ENCODE peak calls at places on chromosomes 7 and 10, in eight cellular contexts. W is CD8-positive, alpha-beta T cell; S is A549; M is colonic mucosa; T is PC-9; V is cardiac muscle cell; Y is body of pancreas; U is breast epithelium. X is an unnamed sample.

GRCh38 chr7:36188266-36188665 is 35.2 kb downstream of the EEPD1 start:
- DNase-seq in M (no peak), T (no peak), U (no peak), W (no peak), V (no peak), Y (no peak), S (no peak), X (no peak)

GRCh38 chr7:151808296-151809155 is 68.4 kb downstream of the PRKAG2 start:
- DNase-seq in Y (no peak), V (no peak), U (no peak), T (peak; percentile 76), M (no peak), S (peak; percentile 76), W (no peak), X (no peak)

GRCh38 chr7:81470084-81470723 is 299.6 kb downstream of the HGF start:
- DNase-seq in T (peak; percentile 50), S (peak; percentile 90), M (peak; percentile 81), W (no peak), V (peak; percentile 87), Y (peak; percentile 80), U (peak; percentile 63), X (no peak)

GRCh38 chr10:52644678-52645434 is 127.7 kb downstream of the MBL2 start:
- DNase-seq in Y (peak; percentile 34), V (peak; percentile 75), W (no peak), S (peak; percentile 54), U (no peak), T (no peak), M (peak; percentile 55), X (no peak)

GRCh38 chr7:112071856-112072255 is 134.3 kb downstream of the DOCK4 start:
- DNase-seq in Y (no peak), S (no peak), T (no peak), M (no peak), U (no peak), V (no peak), W (no peak), X (no peak)

GRCh38 chr7:53993205-53993604 is 549.0 kb upstream of the VSTM2A start:
- DNase-seq in U (no peak), V (no peak), T (no peak), S (no peak), W (no peak), Y (no peak), M (no peak), X (no peak)

GRCh38 chr10:21720090-21720489 is 186.1 kb downstream of the MLLT10 start:
- DNase-seq in Y (no peak), M (no peak), W (no peak), T (no peak), U (no peak), V (no peak), S (no peak), X (no peak)

GRCh38 chr10:75207079-75207867 is 3.3 kb upstream of the VDAC2 start:
- DNase-seq in W (no peak), T (no peak), U (no peak), S (no peak), Y (no peak), M (no peak), V (no peak), X (no peak)

GRCh38 chr7:151453326-151453791 is 13.4 kb upstream of the CRYGN start:
- DNase-seq in U (no peak), W (no peak), V (no peak), M (no peak), T (no peak), Y (no peak), S (no peak), X (no peak)

GRCh38 chr10:74502963-74503608 is 323.3 kb upstream of the KAT6B start:
- DNase-seq in W (no peak), U (no peak), Y (no peak), S (no peak), V (peak; percentile 68), M (no peak), T (peak; percentile 74), X (no peak)

GRCh38 chr10:26391701-26392695 is 46.1 kb upstream of the APBB1IP start:
- DNase-seq in W (no peak), V (no peak), U (no peak), T (no peak), Y (no peak), M (no peak), S (no peak), X (no peak)

GRCh38 chr7:72465521-72465920 is 53.4 kb upstream of the CALN1 start:
- DNase-seq in Y (no peak), U (no peak), M (no peak), S (no peak), T (no peak), V (no peak), W (no peak), X (no peak)

GRCh38 chr7:17302575-17303142 is 4.2 kb downstream of the AHR start:
- DNase-seq in V (peak; percentile 47), T (no peak), Y (no peak), W (no peak), S (no peak), U (no peak), M (no peak), X (no peak)

GRCh38 chr7:32047801-32048200 is 22.4 kb downstream of the PDE1C start:
- DNase-seq in W (no peak), U (no peak), Y (no peak), V (no peak), M (no peak), T (peak; percentile 5), S (peak; percentile 84), X (no peak)

GRCh38 chr10:75202321-75203096 is 8.1 kb upstream of the VDAC2 start:
- DNase-seq in U (no peak), T (no peak), S (peak; percentile 81), W (no peak), Y (no peak), M (peak; percentile 66), V (peak; percentile 77), X (peak; percentile 61)

GRCh38 chr10:96235326-96236089 is 35.9 kb downstream of the BLNK start:
- DNase-seq in S (no peak), W (no peak), T (no peak), V (no peak), M (no peak), U (no peak), Y (peak; percentile 5), X (no peak)

GRCh38 chr7:155269766-155270585 is 27.7 kb upstream of the INSIG1 start:
- DNase-seq in Y (no peak), T (peak; percentile 94), M (no peak), V (no peak), W (no peak), S (peak; percentile 61), U (no peak), X (no peak)

GRCh38 chr7:7681191-7681935 is 37.0 kb downstream of the RPA3 start:
- DNase-seq in Y (peak; percentile 74), W (peak; percentile 13), S (peak; percentile 58), U (no peak), M (peak; percentile 69), V (peak; percentile 75), T (peak; percentile 82), X (peak; percentile 61)

GRCh38 chr7:129853661-129854268 is 99.0 kb downstream of the UBE2H start:
- DNase-seq in M (no peak), W (no peak), U (no peak), Y (peak; percentile 43), S (peak; percentile 27), T (peak; percentile 93), V (peak; percentile 72), X (no peak)

GRCh38 chr7:135672560-135673359 is 10.4 kb downstream of the STMP1 start:
- DNase-seq in U (no peak), Y (peak; percentile 21), V (peak; percentile 85), W (no peak), M (peak; percentile 32), S (peak; percentile 61), T (no peak), X (no peak)

GRCh38 chr10:91700788-91701444 is 68.0 kb upstream of the PPP1R3C start:
- DNase-seq in S (peak; percentile 7), M (no peak), V (peak; percentile 48), U (no peak), W (no peak), Y (no peak), T (no peak), X (no peak)

GRCh38 chr7:155984609-155985405 is 172.5 kb upstream of the SHH start:
- DNase-seq in T (no peak), V (no peak), S (no peak), Y (no peak), U (peak; percentile 20), M (no peak), W (no peak), X (no peak)

GRCh38 chr10:109663122-109663521 is 260.2 kb downstream of the XPNPEP1 start:
- DNase-seq in V (no peak), W (no peak), M (no peak), S (no peak), Y (no peak), U (no peak), T (no peak), X (no peak)
- H3K4me3 ChIP-seq in V (no peak overlapping the region), W (no peak overlapping the region), M (no peak overlapping the region), S (no peak overlapping the region), Y (no peak overlapping the region), U (no peak overlapping the region), T (no peak overlapping the region), X (no peak overlapping the region)

GRCh38 chr7:102464577-102465280 is at the start of the genes ALKBH4 and LRWD1:
- DNase-seq in U (peak; percentile 91), Y (peak; percentile 96), S (peak; percentile 89), V (peak; percentile 93), M (peak; percentile 94), T (peak; percentile 69), W (peak; percentile 92), X (peak; percentile 59)
- TF ChIP-seq CTCF in U (no peak), Y (peak; percentile 17), S (no peak), V (peak; percentile 14), M (no peak), T (no peak), W (no peak), X (peak; percentile 26)

GRCh38 chr10:118161434-118161833 is 114.7 kb upstream of the RAB11FIP2 start:
- DNase-seq in U (no peak), S (no peak), T (no peak), Y (no peak), M (no peak), W (no peak), V (no peak), X (no peak)
- H3K4me3 ChIP-seq in U (no peak overlapping the region), S (no peak overlapping the region), T (no peak overlapping the region), Y (no peak overlapping the region), M (no peak overlapping the region), W (no peak overlapping the region), V (no peak overlapping the region), X (no peak overlapping the region)

GRCh38 chr10:61465216-61465496 is 12.0 kb upstream of the TMEM26 start:
- DNase-seq in Y (no peak), M (no peak), V (no peak), U (no peak), T (no peak), W (no peak), S (no peak), X (no peak)
- TF ChIP-seq CTCF in Y (no peak), M (no peak), V (no peak), U (no peak), T (no peak), W (no peak), S (no peak), X (no peak)

X was measured in LNCaP clone FGC.